ENCODE peak calls at places on chromosome 9, in eight cellular contexts. Z is NCI-H524; V is AG08395; L is HEK293T; T is T47D; K is WTC11; B is IMR-90; D is stimulated activated naive CD4-positive, alpha-beta T cell treated with Interleukin-2 at 50 U/mL for 16 hours. I is an unnamed sample.

GRCh38 chr9:122268041-122268814 is 3.5 kb downstream of the MRRF start:
- DNase-seq in K (no peak), Z (no peak), L (no peak), B (no peak), T (no peak), D (no peak), V (no peak), I (no peak)

GRCh38 chr9:68739631-68740174 is 34.7 kb downstream of the PIP5K1B start:
- DNase-seq in T (no peak), D (no peak), B (no peak), L (no peak), K (no peak), Z (no peak), V (no peak), I (no peak)

GRCh38 chr9:101387871-101388506 is 3.2 kb upstream of the BAAT start:
- DNase-seq in K (no peak), L (peak; percentile 27), Z (peak; percentile 59), V (peak; percentile 25), B (peak; percentile 46), T (no peak), D (no peak), I (peak; percentile 4)

GRCh38 chr9:33329117-33329563 is 38.8 kb downstream of the NFX1 start:
- DNase-seq in K (no peak), Z (no peak), B (peak; percentile 94), L (no peak), V (peak; percentile 78), T (peak; percentile 20), D (no peak), I (no peak)

GRCh38 chr9:128008171-128008570 is 27.4 kb upstream of the EEIG1 start:
- DNase-seq in K (no peak), B (no peak), V (no peak), T (no peak), Z (peak; percentile 75), L (no peak), D (no peak), I (no peak)

GRCh38 chr9:112971415-112971814 is 40.6 kb downstream of the ZNF883 start:
- DNase-seq in L (peak; percentile 35), Z (peak; percentile 41), T (peak; percentile 32), K (peak; percentile 58), D (no peak), B (peak; percentile 1), V (peak; percentile 24), I (no peak)

GRCh38 chr9:5773324-5773999 is 59.5 kb downstream of the ERMP1 start:
- DNase-seq in B (no peak), V (peak; percentile 12), T (no peak), K (no peak), Z (no peak), D (no peak), L (no peak), I (no peak)

GRCh38 chr9:121975801-121976277 is 117.3 kb downstream of the TTLL11 start:
- DNase-seq in V (peak; percentile 48), Z (no peak), T (no peak), K (no peak), B (peak; percentile 57), L (no peak), D (no peak), I (no peak)

GRCh38 chr9:133634024-133634691 is 2.0 kb upstream of the DBH start:
- DNase-seq in D (no peak), L (no peak), K (no peak), T (no peak), V (no peak), Z (peak; percentile 55), B (no peak), I (no peak)

GRCh38 chr9:131275332-131276106 is 791 bp downstream of the FAM78A start:
- DNase-seq in Z (no peak), K (peak; percentile 59), L (no peak), B (no peak), D (no peak), T (no peak), V (peak; percentile 22), I (no peak)

GRCh38 chr9:126637002-126637849 is 23.5 kb downstream of the LMX1B start:
- DNase-seq in Z (peak; percentile 84), V (no peak), B (no peak), D (no peak), T (no peak), L (no peak), K (no peak), I (no peak)

GRCh38 chr9:35481347-35481975 is 8.4 kb upstream of the RUSC2 start:
- DNase-seq in Z (peak; percentile 27), B (peak; percentile 75), T (peak; percentile 38), K (peak; percentile 59), L (peak; percentile 54), D (no peak), V (peak; percentile 80), I (no peak)

GRCh38 chr9:128554155-128554862 is 1.9 kb downstream of the SPTAN1 start:
- DNase-seq in L (peak; percentile 41), B (peak; percentile 93), T (peak; percentile 68), K (peak; percentile 68), Z (no peak), D (peak; percentile 34), V (peak; percentile 85), I (no peak)

GRCh38 chr9:83047839-83048775 is 14.8 kb downstream of the RASEF start:
- DNase-seq in L (no peak), B (peak; percentile 59), T (no peak), K (no peak), V (no peak), Z (no peak), D (no peak), I (no peak)

GRCh38 chr9:136306691-136307208 is 2.9 kb upstream of the CCDC187 start:
- DNase-seq in T (no peak), D (no peak), B (no peak), L (no peak), K (no peak), Z (no peak), V (no peak), I (no peak)

GRCh38 chr9:75130621-75131020 is 42.3 kb downstream of the OSTF1 start:
- DNase-seq in L (no peak), V (peak; percentile 63), B (peak; percentile 66), T (no peak), Z (no peak), D (no peak), K (no peak), I (no peak)

GRCh38 chr9:4499917-4500316 is 9.6 kb downstream of the SLC1A1 start:
- DNase-seq in D (no peak), Z (peak; percentile 81), T (no peak), V (no peak), B (no peak), K (no peak), L (no peak), I (no peak)

GRCh38 chr9:109793196-109793595 is 13.2 kb downstream of the PALM2AKAP2 start:
- DNase-seq in Z (no peak), V (peak; percentile 97), K (no peak), B (peak; percentile 94), D (no peak), T (no peak), L (no peak), I (no peak)

GRCh38 chr9:7056237-7056636 is 298.5 kb downstream of the KDM4C start:
- DNase-seq in T (no peak), D (no peak), L (no peak), K (no peak), V (no peak), Z (no peak), B (no peak), I (no peak)

GRCh38 chr9:107878462-107878861 is 388.9 kb upstream of the KLF4 start:
- DNase-seq in D (no peak), K (no peak), Z (no peak), L (no peak), B (no peak), T (no peak), V (no peak), I (no peak)

GRCh38 chr9:131724678-131725077 is 15.2 kb downstream of the RAPGEF1 start:
- DNase-seq in K (no peak), Z (peak; percentile 59), D (no peak), L (no peak), T (no peak), V (no peak), B (no peak), I (no peak)

GRCh38 chr9:35426627-35427026 is 63.3 kb upstream of the RUSC2 start:
- DNase-seq in L (no peak), D (no peak), V (no peak), B (no peak), Z (no peak), T (peak; percentile 7), K (no peak), I (no peak)

GRCh38 chr9:98907055-98907454 is 36.7 kb upstream of the COL15A1 start:
- DNase-seq in B (no peak), Z (no peak), T (no peak), V (no peak), D (no peak), K (no peak), L (no peak), I (no peak)

GRCh38 chr9:78029601-78030552 is 1.7 kb downstream of the GNAQ start:
- DNase-seq in K (no peak), L (peak; percentile 21), V (no peak), D (no peak), Z (peak; percentile 22), B (peak; percentile 48), T (no peak), I (no peak)